ENCODE peak calls at places on chromosomes 16 and 17, in eight cellular contexts. I is endothelial cell, L is omental fat pad, F is A673, J is cardiac muscle cell, U is Caco-2, D is A549, E is brain microvascular endothelial cell. P is an unnamed sample.

GRCh38 chr17:73083432-73083831 is 9.1 kb downstream of the SLC39A11 start:
- DNase-seq in L (no peak), J (no peak), U (no peak), I (no peak), D (no peak), E (no peak), F (no peak), P (no peak)

GRCh38 chr17:50270430-50271172 is 3.7 kb upstream of the TMEM92 start:
- DNase-seq in U (no peak), I (no peak), F (no peak), D (no peak), J (peak), L (no peak), E (peak), P (peak)

GRCh38 chr17:76702941-76703637 is 7.7 kb downstream of the MXRA7 start:
- DNase-seq in L (no peak), I (no peak), F (no peak), U (no peak), E (no peak), D (no peak), J (no peak), P (no peak)

GRCh38 chr17:18008496-18009268 is 30.3 kb downstream of the ATPAF2 start:
- DNase-seq in F (no peak), U (no peak), E (peak), I (no peak), D (no peak), J (no peak), L (no peak), P (no peak)

GRCh38 chr16:29898786-29899515 is 399 bp downstream of the SEZ6L2 start:
- DNase-seq in E (peak), D (peak), F (peak), J (no peak), L (no peak), I (peak), U (peak), P (no peak)

GRCh38 chr16:4656221-4656620 is 31.6 kb downstream of the MGRN1 start:
- DNase-seq in E (no peak), L (no peak), F (no peak), U (no peak), J (no peak), I (no peak), D (no peak), P (no peak)

GRCh38 chr16:22054847-22055590 is 37.3 kb upstream of the VWA3A start:
- DNase-seq in J (no peak), I (no peak), L (no peak), U (no peak), E (no peak), D (no peak), F (no peak), P (no peak)

GRCh38 chr17:52207786-52208185 is 49.3 kb upstream of the CA10 start:
- DNase-seq in E (no peak), U (no peak), F (no peak), D (no peak), I (no peak), J (no peak), L (no peak), P (no peak)

GRCh38 chr17:32746698-32747097 is 130.2 kb downstream of the MYO1D start:
- DNase-seq in I (no peak), E (peak), J (peak), F (no peak), U (no peak), L (no peak), D (no peak), P (no peak)

GRCh38 chr17:66661411-66661843 is 173.5 kb upstream of the CACNG5 start:
- DNase-seq in F (peak), L (no peak), J (peak), I (no peak), E (peak), D (peak), U (no peak), P (no peak)

GRCh38 chr17:5203908-5204294 is 12.2 kb upstream of the ZNF594 start:
- DNase-seq in F (no peak), D (no peak), J (peak), I (no peak), E (peak), U (no peak), L (no peak), P (peak)

GRCh38 chr16:83366228-83366627 is 441.6 kb upstream of the HSBP1 start:
- DNase-seq in J (no peak), L (no peak), F (no peak), I (no peak), D (no peak), U (no peak), E (no peak), P (no peak)

GRCh38 chr17:32259596-32259995 is 6.0 kb upstream of the RHBDL3 start:
- DNase-seq in D (no peak), I (no peak), E (peak), J (peak), F (no peak), L (no peak), U (no peak), P (peak)

GRCh38 chr17:76145231-76146052 is 4.4 kb upstream of the FOXJ1 start:
- DNase-seq in F (peak), L (no peak), U (no peak), D (no peak), E (no peak), J (no peak), I (no peak), P (no peak)

GRCh38 chr17:61635913-61636432 is 45.0 kb upstream of the NACA2 start:
- DNase-seq in F (peak), E (peak), U (peak), I (peak), L (no peak), D (no peak), J (peak), P (peak)

GRCh38 chr17:49053171-49053829 is 56.1 kb downstream of the IGF2BP1 start:
- DNase-seq in J (no peak), F (no peak), L (no peak), U (no peak), I (no peak), D (no peak), E (no peak), P (no peak)

GRCh38 chr17:79098282-79098867 is 23.8 kb downstream of the ENGASE start:
- DNase-seq in L (no peak), D (no peak), J (no peak), E (no peak), U (peak), F (no peak), I (no peak), P (no peak)
- TF ChIP-seq CTCF in L (no peak), D (no peak), J (no peak), E (no peak), U (no peak), F (no peak), I (no peak), P (no peak)

GRCh38 chr16:2007081-2007836 is 2.4 kb downstream of the ZNF598 start:
- DNase-seq in U (no peak), D (no peak), J (no peak), F (no peak), I (no peak), L (no peak), E (no peak), P (no peak)

GRCh38 chr16:2009791-2010510 is at the start of gene ZNF598:
- DNase-seq in L (no peak), E (peak), U (peak), F (peak), D (peak), J (peak), I (peak), P (no peak)

GRCh38 chr16:2009302-2009711 is 314 bp downstream of the ZNF598 start:
- DNase-seq in L (no peak), F (no peak), I (no peak), E (no peak), J (no peak), D (no peak), U (peak), P (no peak)

GRCh38 chr16:2008009-2008526 is 1.6 kb downstream of the ZNF598 start:
- DNase-seq in E (no peak), I (no peak), J (peak), U (no peak), F (no peak), L (no peak), D (no peak), P (no peak)

GRCh38 chr16:2008631-2009301 is 855 bp downstream of the ZNF598 start:
- DNase-seq in D (no peak), I (no peak), F (peak), L (no peak), E (no peak), J (peak), U (peak), P (no peak)
- TF ChIP-seq CTCF in D (no peak), I (no peak), F (no peak), L (no peak), E (no peak), J (no peak), U (no peak), P (no peak)

GRCh38 chr16:86575754-86576557 is 2.4 kb upstream of the FOXL1 start:
- DNase-seq in D (peak), F (peak), E (peak), U (peak), J (peak), L (peak), I (peak), P (peak)
- TF ChIP-seq CTCF in D (peak), F (peak), E (peak), U (peak), J (peak), L (no peak), I (peak), P (peak)

GRCh38 chr17:8243827-8244226 is 4.0 kb downstream of the CTC1 start:
- DNase-seq in D (no peak), F (no peak), J (no peak), I (no peak), L (no peak), E (no peak), U (no peak), P (no peak)
- TF ChIP-seq CTCF in D (no peak), F (no peak), J (no peak), I (no peak), L (no peak), E (no peak), U (no peak), P (no peak)

DNA sequence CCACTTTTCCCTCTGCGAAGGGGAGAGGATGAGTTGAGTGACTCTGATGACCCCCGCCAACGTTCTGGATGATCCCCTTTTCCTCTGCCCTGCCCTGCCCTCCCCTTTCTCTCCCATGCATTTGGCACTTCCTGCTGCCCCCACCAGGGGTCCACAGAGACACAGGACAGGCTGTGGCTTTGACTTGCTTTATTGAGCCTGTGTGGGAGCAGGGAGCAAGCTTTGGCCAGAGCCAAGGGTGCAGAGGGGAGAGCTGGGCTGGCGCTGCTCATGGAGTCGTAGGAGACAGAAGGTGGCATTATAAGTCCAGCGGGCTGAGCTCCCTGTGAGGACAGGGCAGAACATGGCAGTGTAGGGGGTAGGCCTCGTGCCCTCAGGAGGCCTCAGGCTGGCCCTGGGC is 1.6 kb downstream of the PPY start:
- DNase-seq in E (peak), I (peak), F (peak), J (peak), U (peak), L (no peak), D (peak), P (no peak)
- TF ChIP-seq CTCF in E (peak), I (peak), F (peak), J (peak), U (peak), L (no peak), D (peak), P (peak)

P was measured in AG04450.